ENCODE peak calls at places on chromosomes 12 and 14, in seven cellular contexts. L is T47D, T is DMS 273 treated with DMSO at 0.1 percent for 48 hours, F is fibroblast of lung, B is NCI-H1694, R is caudate nucleus, X is activated B cell treated with CpG ODN at 0.5 μM for 24 hours. Q is an unnamed sample.

GRCh38 chr12:45369065-45369464 is 153.2 kb downstream of the ANO6 start:
- DNase-seq in L (no peak), T (no peak), F (peak; percentile 70), B (no peak), R (no peak), X (no peak), Q (no peak)

GRCh38 chr12:28489256-28489655 is 299.0 kb downstream of the CCDC91 start:
- DNase-seq in L (no peak), T (no peak), F (peak; percentile 78), B (no peak), R (no peak), X (no peak), Q (no peak)

GRCh38 chr12:51393676-51394545 is 2.7 kb upstream of the GALNT6 start:
- DNase-seq in L (no peak), T (no peak), F (peak; percentile 95), B (no peak), R (no peak), X (no peak), Q (no peak)

GRCh38 chr14:69259531-69260245 is at the start of gene GALNT16:
- DNase-seq in L (peak; percentile 38), T (no peak), F (peak; percentile 42), B (no peak), R (peak; percentile 38), X (no peak), Q (no peak)

GRCh38 chr14:21385170-21385904 is 1.5 kb upstream of the SUPT16H start:
- DNase-seq in L (peak; percentile 19), T (no peak), F (no peak), B (no peak), R (no peak), X (no peak), Q (no peak)

GRCh38 chr12:83996671-83997070 is 915.9 kb downstream of the SLC6A15 start:
- DNase-seq in L (no peak), T (no peak), F (no peak), B (no peak), R (no peak), X (no peak), Q (no peak)

GRCh38 chr14:101590616-101591015 is 29.3 kb downstream of the DIO3 start:
- DNase-seq in L (no peak), T (no peak), F (no peak), B (no peak), R (no peak), X (no peak), Q (no peak)

GRCh38 chr14:22572562-22573058 is 16.4 kb downstream of the DAD1 start:
- DNase-seq in L (no peak), T (no peak), F (no peak), B (no peak), R (no peak), X (no peak), Q (no peak)

GRCh38 chr12:108896817-108897216 is 16.9 kb downstream of the DAO start:
- DNase-seq in L (no peak), T (no peak), F (no peak), B (no peak), R (no peak), X (no peak), Q (no peak)